ENCODE peak calls at places on chromosome 5, in five cellular contexts. T, D, Q, U and A are unnamed samples.
A peak's percentile ranks its signal among the peaks of the same experiment; 100 is the strongest.

GRCh38 chr5:96280946-96281393 is 152.1 kb downstream of the PCSK1 start:
- DNase-seq in U (no peak), Q (no peak), T (no peak), D (no peak), A (no peak)

GRCh38 chr5:143495124-143495523 is 91.6 kb upstream of the NR3C1 start:
- DNase-seq in T (no peak), D (peak; percentile 37), U (no peak), Q (peak; percentile 15), A (no peak)

GRCh38 chr5:52859619-52860018 is 71.9 kb downstream of the ITGA1 start:
- DNase-seq in T (no peak), Q (peak; percentile 94), U (no peak), D (peak; percentile 93), A (no peak)

GRCh38 chr5:135063511-135064234 is 29.6 kb upstream of the PITX1 start:
- DNase-seq in D (no peak), Q (no peak), U (no peak), T (no peak), A (no peak)

GRCh38 chr5:19880430-19880829 is 107.6 kb downstream of the CDH18 start:
- DNase-seq in D (no peak), Q (no peak), U (no peak), T (no peak), A (no peak)

GRCh38 chr5:159181152-159181551 is 28.2 kb downstream of the RNF145 start:
- DNase-seq in Q (peak; percentile 43), T (peak; percentile 23), D (peak; percentile 46), U (no peak), A (no peak)

GRCh38 chr5:96714951-96715451 is 52.8 kb downstream of the CAST start:
- DNase-seq in Q (peak; percentile 98), D (peak; percentile 91), T (peak; percentile 95), U (peak; percentile 36), A (no peak)

GRCh38 chr5:157464518-157465171 is 4.6 kb downstream of the NIPAL4 start:
- DNase-seq in D (peak; percentile 90), T (peak; percentile 91), U (no peak), Q (peak; percentile 96), A (no peak)

GRCh38 chr5:175444060-175444904 is at the start of gene DRD1:
- DNase-seq in D (peak; percentile 21), T (peak; percentile 60), Q (peak; percentile 12), U (peak; percentile 82), A (no peak)

GRCh38 chr5:76041863-76042262 is 41.3 kb upstream of the SV2C start:
- DNase-seq in D (no peak), Q (no peak), U (peak; percentile 76), T (peak; percentile 57), A (peak; percentile 71)

DNA sequence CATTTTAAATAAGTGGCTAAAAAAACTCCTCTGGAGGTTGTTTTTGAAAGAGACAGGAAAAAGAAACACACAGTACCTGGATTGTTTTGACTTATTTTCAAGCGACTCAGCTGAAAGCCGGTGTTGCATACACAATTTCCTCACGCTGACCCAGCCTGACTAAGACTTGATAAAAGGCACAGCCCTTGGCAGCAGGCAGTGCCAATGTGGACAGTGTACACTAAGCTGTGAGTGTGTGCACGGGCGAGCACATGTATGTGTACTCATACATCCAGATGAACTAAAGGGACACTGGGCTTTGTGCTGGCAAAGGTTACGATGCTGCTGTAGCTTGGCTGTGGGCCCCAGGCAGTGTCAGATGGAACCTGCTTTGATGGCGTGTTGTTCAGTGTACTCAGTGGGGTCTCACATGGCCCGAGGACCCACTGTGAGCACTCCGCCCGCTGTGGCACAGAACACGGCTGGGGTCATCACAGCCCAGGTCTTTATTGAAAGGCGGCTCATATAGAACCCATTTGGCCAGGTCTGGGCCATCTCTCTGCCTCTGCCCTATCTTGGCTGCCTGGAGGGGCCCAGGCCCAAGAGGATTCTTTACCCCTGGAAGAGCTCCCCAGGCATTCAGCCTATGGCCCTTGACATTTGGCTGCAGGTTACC is 92.4 kb downstream of the ANKRD33B start:
- DNase-seq in U (peak; percentile 17), T (no peak), Q (no peak), D (peak; percentile 54), A (no peak)
- H3K18ac ChIP-seq in U (no peak overlapping the region), T (no peak overlapping the region), Q (no peak overlapping the region), D (no peak overlapping the region), A (no peak overlapping the region)

DNA sequence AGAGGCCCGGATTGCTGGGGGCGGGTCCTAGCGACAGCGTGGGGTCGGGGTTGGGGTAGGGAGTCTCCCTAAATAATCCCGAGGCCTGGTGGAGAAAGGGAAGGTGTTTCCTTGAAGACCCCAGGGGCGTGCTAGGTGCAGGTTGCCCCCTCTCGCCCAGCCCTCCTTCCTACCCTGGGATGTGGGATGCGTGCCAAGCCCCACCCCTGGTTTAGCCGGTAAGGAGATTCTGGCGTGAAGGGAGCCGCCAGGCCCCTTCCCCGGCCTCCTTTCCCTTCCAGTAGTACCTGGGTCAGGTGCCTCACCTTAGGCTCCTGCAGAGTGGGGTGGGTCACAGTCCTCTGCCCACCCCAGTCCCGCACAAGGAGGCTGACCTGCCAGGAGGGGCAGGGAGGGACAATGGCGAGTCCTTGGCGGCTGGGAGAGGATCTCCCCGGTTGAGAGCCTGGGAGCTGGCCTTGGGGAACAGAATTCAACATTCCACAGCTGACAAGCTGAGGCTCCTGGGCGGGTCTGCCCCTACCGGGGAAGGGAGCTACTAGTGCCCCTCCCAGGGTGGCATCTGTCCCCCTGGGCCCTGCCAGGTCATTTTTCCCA is 684 bp downstream of the TSPAN17 start:
- DNase-seq in D (no peak), U (no peak), T (peak; percentile 33), Q (peak; percentile 29), A (peak; percentile 65)
- H3K18ac ChIP-seq in D (no peak overlapping the region), U (no peak overlapping the region), T (peak overlapping the region; percentile 87), Q (peak overlapping the region; percentile 85), A (no peak overlapping the region)

GRCh38 chr5:38468202-38468656 is 88.2 kb downstream of the LIFR start:
- DNase-seq in U (no peak), T (no peak), D (peak; percentile 97), Q (peak; percentile 84), A (no peak)
- H3K18ac ChIP-seq in U (no peak overlapping the region), T (no peak overlapping the region), D (peak overlapping the region; percentile 64), Q (no peak overlapping the region), A (no peak overlapping the region)

GRCh38 chr5:1883925-1884637 is 1.4 kb upstream of the IRX4 start:
- DNase-seq in Q (no peak), T (peak; percentile 6), U (peak; percentile 51), D (no peak), A (no peak)
- H3K18ac ChIP-seq in Q (no peak overlapping the region), T (no peak overlapping the region), U (no peak overlapping the region), D (no peak overlapping the region), A (no peak overlapping the region)

DNA sequence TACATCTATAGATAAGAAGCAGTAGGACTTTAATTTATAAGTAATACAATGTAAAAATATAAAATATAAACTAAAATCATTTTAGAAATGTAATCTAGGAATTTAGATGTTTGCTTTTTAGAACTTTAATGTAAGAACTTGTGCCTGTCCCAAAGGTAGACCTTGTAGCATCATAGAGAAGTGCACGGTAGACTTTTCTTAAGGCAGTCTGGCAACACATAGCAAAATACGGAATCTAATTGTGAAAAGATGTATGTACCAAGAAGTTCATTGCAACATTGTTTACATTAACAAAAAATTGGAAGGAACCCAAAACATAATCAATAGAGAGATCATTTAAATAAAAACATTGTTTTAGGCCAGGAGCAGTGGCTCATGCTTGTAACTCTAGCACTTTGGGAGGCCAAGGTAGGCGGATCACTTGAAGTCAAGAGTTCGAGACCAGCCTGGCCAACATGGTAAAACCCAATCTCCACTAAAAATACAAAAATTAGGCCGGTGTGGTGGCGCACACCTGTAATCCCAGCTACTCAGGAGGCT is 84.6 kb upstream of the SMIM15 start:
- DNase-seq in U (no peak), D (no peak), Q (no peak), T (no peak), A (no peak)
- H3K18ac ChIP-seq in U (no peak overlapping the region), D (no peak overlapping the region), Q (no peak overlapping the region), T (no peak overlapping the region), A (no peak overlapping the region)

DNA sequence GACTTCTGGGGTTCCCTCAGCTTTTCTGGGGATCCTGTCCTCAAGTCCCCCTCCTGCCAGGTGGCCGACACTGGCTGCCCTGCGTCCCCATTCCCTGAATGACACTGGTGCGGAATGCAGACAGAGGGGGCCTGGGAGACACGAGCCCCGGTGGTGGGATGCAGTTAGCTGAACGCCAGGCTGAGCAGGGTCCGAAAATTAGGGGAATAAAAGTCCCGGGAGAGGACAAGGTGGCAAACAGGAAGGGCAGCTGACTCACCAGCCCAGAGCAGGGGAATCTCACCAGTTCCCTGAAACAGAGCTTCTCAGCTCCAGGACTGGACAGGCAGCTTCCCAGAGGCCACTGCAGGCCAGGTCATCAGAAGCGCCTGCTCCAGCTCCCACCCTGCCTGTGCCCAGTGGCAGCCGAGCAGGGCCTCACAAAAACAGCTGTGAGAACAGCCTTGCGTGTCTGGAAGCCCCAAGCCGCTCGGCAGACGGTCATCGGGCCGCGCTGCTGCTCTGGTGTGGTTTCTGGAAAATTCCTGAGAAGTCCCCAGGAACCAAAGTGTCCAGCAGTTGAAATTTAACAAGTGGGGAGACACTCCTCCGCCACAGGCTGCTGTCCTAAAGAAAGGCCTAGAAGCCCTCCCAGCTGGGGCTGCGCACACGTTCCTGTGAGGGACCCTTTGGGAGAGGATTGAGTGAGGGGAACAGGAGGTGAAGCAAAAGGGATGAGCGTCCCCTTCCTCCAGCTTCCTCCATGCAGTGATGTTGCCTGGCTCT is 47.6 kb upstream of the EXOC3 start:
- DNase-seq in D (peak; percentile 94), Q (peak; percentile 99), U (peak; percentile 28), T (peak; percentile 27), A (no peak)
- H3K18ac ChIP-seq in D (peak overlapping the region; percentile 92), Q (peak overlapping the region; percentile 98), U (no peak overlapping the region), T (no peak overlapping the region), A (no peak overlapping the region)

GRCh38 chr5:674630-675011 is 18.5 kb downstream of the TPPP start:
- DNase-seq in T (peak; percentile 59), Q (peak; percentile 56), U (peak; percentile 43), D (no peak), A (peak; percentile 45)
- H3K18ac ChIP-seq in T (no peak overlapping the region), Q (no peak overlapping the region), U (peak overlapping the region; percentile 27), D (no peak overlapping the region), A (no peak overlapping the region)

GRCh38 chr5:59249160-59249559 is 644.4 kb downstream of the PDE4D start:
- DNase-seq in T (no peak), U (no peak), D (no peak), Q (no peak), A (no peak)

GRCh38 chr5:59254055-59254687 is 639.4 kb downstream of the PDE4D start:
- DNase-seq in D (no peak), U (no peak), T (no peak), Q (no peak), A (no peak)

GRCh38 chr5:59249726-59250125 is 643.8 kb downstream of the PDE4D start:
- DNase-seq in Q (no peak), T (no peak), D (no peak), U (no peak), A (no peak)

GRCh38 chr5:59253625-59254024 is 639.9 kb downstream of the PDE4D start:
- DNase-seq in Q (no peak), U (no peak), D (no peak), T (no peak), A (no peak)

GRCh38 chr5:59251627-59252026 is 641.9 kb downstream of the PDE4D start:
- DNase-seq in U (no peak), T (no peak), Q (no peak), D (no peak), A (no peak)
- H3K18ac ChIP-seq in U (no peak overlapping the region), T (no peak overlapping the region), Q (no peak overlapping the region), D (no peak overlapping the region), A (no peak overlapping the region)